ENCODE peak calls at places on chromosomes 6 and 20, in four cellular contexts. R is HepG2, Y is GM12878, P is WTC11. B is an unnamed sample.

GRCh38 chr20:51042657-51043247 is 19.8 kb upstream of the KCNG1 start:
- DNase-seq in P (peak), R (peak), Y (no peak), B (no peak)

GRCh38 chr6:84033523-84034451 is at the start of gene MRAP2:
- DNase-seq in R (no peak), Y (no peak), P (peak), B (peak)

GRCh38 chr20:37356387-37356786 is 10.4 kb downstream of the SRC start:
- DNase-seq in P (no peak), Y (no peak), R (no peak), B (no peak)

GRCh38 chr20:12966468-12967085 is 42.2 kb upstream of the SPTLC3 start:
- DNase-seq in R (peak), P (no peak), Y (no peak), B (no peak)

GRCh38 chr6:136173519-136174507 is 76.3 kb downstream of the MTFR2 start:
- DNase-seq in P (no peak), R (no peak), Y (no peak), B (no peak)

GRCh38 chr20:3115190-3116107 is 30.9 kb upstream of the AVP start:
- DNase-seq in P (peak), Y (peak), R (peak), B (peak)

GRCh38 chr6:81589465-81590313 is 162.8 kb downstream of the TENT5A start:
- DNase-seq in R (peak), Y (no peak), P (no peak), B (no peak)

GRCh38 chr6:80245043-80245442 is 138.6 kb downstream of the BCKDHB start:
- DNase-seq in Y (no peak), R (no peak), P (no peak), B (no peak)

GRCh38 chr20:43941476-43942212 is 27.0 kb downstream of the TOX2 start:
- DNase-seq in Y (no peak), R (no peak), P (no peak), B (no peak)

GRCh38 chr6:7112741-7113313 is 5.1 kb downstream of the RREB1 start:
- DNase-seq in Y (peak), R (peak), P (peak), B (no peak)

GRCh38 chr20:50285376-50286173 is 94.9 kb downstream of the CEBPB start:
- DNase-seq in R (no peak), Y (peak), P (no peak), B (no peak)

GRCh38 chr6:56729719-56730118 is 87.0 kb upstream of the DST start:
- DNase-seq in P (no peak), Y (no peak), R (no peak), B (no peak)

GRCh38 chr20:62704341-62704948 is 4.2 kb upstream of the NTSR1 start:
- DNase-seq in Y (no peak), P (no peak), R (peak), B (no peak)

GRCh38 chr6:162973975-162974374 is 246.2 kb downstream of the PACRG start:
- DNase-seq in R (no peak), P (no peak), Y (no peak), B (no peak)

GRCh38 chr6:111087106-111087835 is at the start of gene SLC16A10:
- DNase-seq in P (peak), Y (no peak), R (peak), B (peak)

GRCh38 chr6:41428995-41429417 is 93.6 kb downstream of the NCR2 start:
- DNase-seq in Y (no peak), P (no peak), R (no peak), B (no peak)

GRCh38 chr6:137823826-137824501 is 43.1 kb upstream of the TNFAIP3 start:
- DNase-seq in P (no peak), R (no peak), Y (no peak), B (peak)

GRCh38 chr6:124881898-124882579 is 80.2 kb upstream of the RNF217 start:
- DNase-seq in P (no peak), R (no peak), Y (no peak), B (no peak)

GRCh38 chr6:78916411-78916810 is 49.1 kb downstream of the IRAK1BP1 start:
- DNase-seq in Y (no peak), R (no peak), P (no peak), B (no peak)

GRCh38 chr6:5036309-5036708 is 32.5 kb upstream of the RPP40 start:
- DNase-seq in P (peak), Y (no peak), R (peak), B (peak)

GRCh38 chr20:48471176-48471575 is 356.6 kb downstream of the PREX1 start:
- DNase-seq in P (no peak), Y (no peak), R (no peak), B (no peak)

GRCh38 chr6:22056398-22056797 is 240.4 kb downstream of the PRL start:
- DNase-seq in Y (no peak), R (no peak), P (no peak), B (no peak)

GRCh38 chr6:51578362-51578761 is 509.1 kb downstream of the PKHD1 start:
- DNase-seq in P (no peak), R (no peak), Y (no peak), B (no peak)

GRCh38 chr20:43983904-43984361 is 69.3 kb downstream of the TOX2 start:
- DNase-seq in P (no peak), Y (no peak), R (no peak), B (no peak)

GRCh38 chr6:13280253-13280652 is 48.1 kb downstream of the TBC1D7 start:
- DNase-seq in P (no peak), R (no peak), Y (no peak), B (no peak)

GRCh38 chr20:22408521-22409402 is 175.6 kb downstream of the FOXA2 start:
- DNase-seq in Y (no peak), P (no peak), R (no peak), B (no peak)
- TF ChIP-seq CBFB in Y (no peak), P (no peak), R (no peak), B (no peak)

GRCh38 chr6:26330835-26331808 is 33.9 kb upstream of the BTN3A2 start:
- DNase-seq in R (peak), P (peak), Y (no peak), B (peak)
- TF ChIP-seq CBFB in R (no peak), P (no peak), Y (no peak), B (no peak)

GRCh38 chr6:159151266-159151855 is 17.8 kb upstream of the FNDC1 start:
- DNase-seq in Y (no peak), P (peak), R (peak), B (peak)
- TF ChIP-seq CBFB in Y (no peak), P (no peak), R (no peak), B (no peak)

GRCh38 chr6:113361014-113361645 is 496.0 kb upstream of the MARCKS start:
- DNase-seq in P (no peak), Y (no peak), R (peak), B (no peak)
- TF ChIP-seq CBFB in P (no peak), Y (no peak), R (peak), B (no peak)

DNA sequence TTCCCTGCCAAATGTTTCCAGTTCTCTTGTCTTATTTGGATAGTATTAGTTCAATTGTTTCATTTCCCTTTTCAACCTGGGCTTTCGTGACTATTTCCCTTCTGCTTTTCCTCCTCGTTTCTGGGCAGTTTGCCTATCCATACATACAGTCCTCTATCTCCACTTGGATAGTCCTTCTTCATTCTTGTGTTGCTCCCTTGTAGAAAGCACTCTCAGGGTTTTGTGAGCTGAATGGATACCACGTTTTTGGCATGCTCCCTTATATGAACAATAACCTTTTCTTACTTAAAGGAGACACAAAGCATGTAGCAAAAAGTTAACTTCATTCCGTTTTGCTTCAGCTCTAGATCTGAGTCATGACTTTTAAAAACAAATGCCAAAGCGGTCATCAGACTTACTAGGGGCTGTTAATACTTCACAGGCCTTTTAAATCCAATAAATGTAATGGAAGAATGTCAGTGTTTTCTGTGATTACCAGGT is 16.6 kb downstream of the CRYBG1 start:
- DNase-seq in Y (no peak), R (no peak), P (no peak), B (no peak)
- TF ChIP-seq CBFB in Y (no peak), R (no peak), P (no peak), B (no peak)

DNA sequence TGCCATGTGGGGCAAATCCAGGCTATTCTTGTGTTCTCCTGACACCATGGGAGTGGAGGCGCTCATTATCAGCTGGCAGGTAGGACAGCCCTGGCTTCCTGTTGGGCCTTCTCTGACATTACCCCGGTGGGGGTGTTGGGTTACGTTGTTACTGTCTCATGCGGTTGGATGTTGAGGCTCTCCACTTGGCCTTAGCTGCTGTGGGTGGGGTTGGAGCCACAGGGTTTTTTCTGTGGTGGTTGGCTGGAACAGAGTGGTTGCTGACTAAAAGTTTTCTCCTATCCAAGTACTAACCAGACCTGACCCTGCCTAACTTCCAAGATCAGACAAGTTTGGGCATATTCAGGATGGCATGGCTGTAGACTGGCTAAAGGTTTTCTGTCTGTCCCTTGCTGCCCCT is 20.2 kb downstream of the RIPK1 start:
- DNase-seq in P (no peak), Y (no peak), R (no peak), B (no peak)
- TF ChIP-seq CBFB in P (no peak), Y (no peak), R (no peak), B (no peak)

GRCh38 chr20:16082051-16082550 is 491.1 kb downstream of the KIF16B start:
- DNase-seq in Y (no peak), R (no peak), P (no peak), B (no peak)
- TF ChIP-seq CBFB in Y (no peak), R (no peak), P (no peak), B (no peak)

GRCh38 chr6:42787018-42787611 is 5.3 kb downstream of the BICRAL start:
- DNase-seq in P (no peak), R (no peak), Y (no peak), B (no peak)
- TF ChIP-seq CBFB in P (no peak), R (no peak), Y (no peak), B (no peak)

GRCh38 chr6:2659882-2660281 is 90.8 kb downstream of the MYLK4 start:
- DNase-seq in P (no peak), R (no peak), Y (no peak), B (no peak)
- TF ChIP-seq CBFB in P (no peak), R (no peak), Y (no peak), B (no peak)